ENCODE peak calls at places on chromosome 2, in five cellular contexts. G is IMR-90, D is uterus, P is Calu3, Y is endothelial cell. N is an unnamed sample.

GRCh38 chr2:8045081-8045614 is 636.7 kb upstream of the ID2 start:
- DNase-seq in G (no peak), D (no peak), P (no peak), Y (no peak), N (no peak)

GRCh38 chr2:211035548-211036185 is 479.3 kb downstream of the CPS1 start:
- DNase-seq in G (peak), D (no peak), P (peak), Y (peak), N (no peak)

GRCh38 chr2:234953116-234954031 is 1.6 kb downstream of the SH3BP4 start:
- DNase-seq in G (no peak), D (no peak), P (no peak), Y (no peak), N (no peak)

GRCh38 chr2:173657996-173658717 is 303.5 kb downstream of the CDCA7 start:
- DNase-seq in G (peak), D (peak), P (peak), Y (no peak), N (no peak)

GRCh38 chr2:72097276-72097675 is 50.4 kb downstream of the CYP26B1 start:
- DNase-seq in G (no peak), D (no peak), P (no peak), Y (no peak), N (no peak)

GRCh38 chr2:26976242-26976641 is 5.8 kb downstream of the MAPRE3 start:
- DNase-seq in G (peak), D (no peak), P (no peak), Y (no peak), N (no peak)

GRCh38 chr2:138094031-138094430 is 129.8 kb downstream of the HNMT start:
- DNase-seq in G (no peak), D (no peak), P (no peak), Y (no peak), N (no peak)

GRCh38 chr2:12452211-12452610 is 264.5 kb upstream of the TRIB2 start:
- DNase-seq in G (peak), D (no peak), P (no peak), Y (no peak), N (no peak)

DNA sequence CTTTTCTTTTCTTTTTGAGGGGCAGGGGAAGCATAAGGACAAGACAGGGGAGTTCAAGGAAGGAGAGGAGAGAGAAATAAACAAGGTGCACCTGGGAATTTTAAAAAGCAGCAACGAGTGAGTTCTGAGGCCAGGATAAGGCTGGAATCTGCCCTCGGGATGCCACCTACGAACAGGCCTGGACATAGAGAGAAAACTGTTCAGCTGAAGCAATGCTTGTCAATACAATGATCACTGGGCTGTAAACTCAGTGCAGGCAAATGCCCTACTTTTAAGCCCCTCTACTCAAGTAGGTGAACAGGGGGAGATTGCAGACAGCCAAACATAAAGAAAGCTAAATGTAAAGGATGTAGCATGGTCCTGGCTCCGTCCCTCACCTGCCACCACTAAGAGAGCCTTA is 330.5 kb downstream of the ETAA1 start:
- DNase-seq in G (no peak), D (no peak), P (no peak), Y (no peak), N (no peak)
- TF ChIP-seq CTCF in G (no peak), D (no peak), P (no peak), Y (no peak), N (no peak)

DNA sequence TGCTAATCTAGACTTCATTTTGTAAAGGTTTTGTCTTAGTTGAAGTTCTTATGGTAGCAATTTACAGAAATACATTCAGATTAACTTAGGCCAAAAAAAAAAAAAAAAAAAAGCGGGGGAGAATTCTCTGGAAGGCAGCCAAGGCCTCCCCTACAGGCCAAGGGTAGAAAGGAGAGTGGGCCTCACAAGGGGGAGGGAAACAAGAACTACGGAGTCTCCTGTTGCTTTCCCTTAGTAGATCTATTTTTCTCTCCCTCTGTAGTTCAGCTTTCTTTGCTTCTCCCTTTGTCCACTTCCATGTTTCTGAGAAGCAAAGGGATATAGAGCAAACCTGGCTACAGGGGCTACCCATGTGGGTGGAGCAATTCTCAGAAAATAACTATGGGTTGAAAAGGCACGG is 2.4 kb upstream of the STK11IP start:
- DNase-seq in G (peak), D (no peak), P (no peak), Y (no peak), N (no peak)
- TF ChIP-seq CTCF in G (no peak), D (no peak), P (no peak), Y (no peak), N (no peak)

GRCh38 chr2:145749556-145749955 is 1229.6 kb upstream of the ZEB2 start:
- DNase-seq in G (no peak), D (no peak), P (no peak), Y (no peak), N (no peak)
- TF ChIP-seq CTCF in G (no peak), D (no peak), P (no peak), Y (no peak), N (no peak)

DNA sequence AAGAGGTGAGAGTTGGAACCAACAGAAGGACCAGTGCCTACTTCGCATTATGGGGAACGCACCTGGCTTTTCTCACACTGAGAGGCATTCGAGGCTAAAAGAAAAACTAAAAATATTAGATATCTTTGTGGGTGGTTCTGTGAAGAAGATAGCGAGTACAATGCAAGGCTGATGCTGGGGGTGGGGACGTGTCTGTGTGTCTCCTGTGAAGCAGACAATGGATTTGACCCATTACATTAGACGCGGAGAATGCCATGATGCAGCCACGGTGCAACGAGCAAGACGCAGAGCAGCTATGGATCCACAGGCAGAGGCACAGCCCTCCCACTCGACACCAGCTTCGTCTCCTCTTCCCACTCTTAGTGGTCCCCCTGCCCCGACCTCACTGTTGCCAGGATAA is 61.0 kb downstream of the ADCY3 start:
- DNase-seq in G (no peak), D (no peak), P (no peak), Y (no peak), N (no peak)
- TF ChIP-seq CTCF in G (no peak), D (no peak), P (no peak), Y (no peak), N (no peak)

GRCh38 chr2:85748948-85749875 is 4.6 kb upstream of the ATOH8 start:
- DNase-seq in G (no peak), D (no peak), P (no peak), Y (no peak), N (no peak)
- TF ChIP-seq CTCF in G (no peak), D (no peak), P (no peak), Y (no peak), N (no peak)

GRCh38 chr2:159174759-159175158 is 111.7 kb downstream of the WDSUB1 start:
- DNase-seq in G (no peak), D (no peak), P (no peak), Y (no peak), N (no peak)

GRCh38 chr2:159177957-159178356 is 108.5 kb downstream of the WDSUB1 start:
- DNase-seq in G (no peak), D (no peak), P (no peak), Y (no peak), N (no peak)

GRCh38 chr2:159177357-159177756 is 109.1 kb downstream of the WDSUB1 start:
- DNase-seq in G (no peak), D (no peak), P (no peak), Y (no peak), N (no peak)

GRCh38 chr2:159176555-159176954 is 109.9 kb downstream of the WDSUB1 start:
- DNase-seq in G (peak), D (no peak), P (no peak), Y (no peak), N (no peak)

DNA sequence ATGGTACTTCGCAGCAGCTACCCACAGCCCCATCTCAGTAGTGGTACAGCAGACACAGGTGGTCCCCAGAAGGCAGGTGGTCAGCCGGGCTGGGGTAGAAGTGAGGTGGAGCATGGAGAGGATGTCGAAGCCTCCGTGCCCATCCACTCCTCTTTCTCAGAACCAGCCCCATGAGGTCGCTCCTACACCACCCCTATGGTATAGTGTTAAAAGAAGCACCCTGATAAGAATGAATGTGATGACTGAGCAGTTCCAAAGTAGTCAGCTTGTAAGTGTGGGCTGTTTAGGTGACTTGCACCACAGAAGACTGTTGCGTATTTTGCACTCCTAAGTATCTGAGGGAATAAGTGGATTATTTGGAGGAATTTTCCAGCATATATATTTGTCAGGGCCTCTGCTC is 111.3 kb downstream of the WDSUB1 start:
- DNase-seq in G (no peak), D (no peak), P (no peak), Y (no peak), N (no peak)
- TF ChIP-seq CTCF in G (no peak), D (no peak), P (no peak), Y (no peak), N (no peak)

DNA sequence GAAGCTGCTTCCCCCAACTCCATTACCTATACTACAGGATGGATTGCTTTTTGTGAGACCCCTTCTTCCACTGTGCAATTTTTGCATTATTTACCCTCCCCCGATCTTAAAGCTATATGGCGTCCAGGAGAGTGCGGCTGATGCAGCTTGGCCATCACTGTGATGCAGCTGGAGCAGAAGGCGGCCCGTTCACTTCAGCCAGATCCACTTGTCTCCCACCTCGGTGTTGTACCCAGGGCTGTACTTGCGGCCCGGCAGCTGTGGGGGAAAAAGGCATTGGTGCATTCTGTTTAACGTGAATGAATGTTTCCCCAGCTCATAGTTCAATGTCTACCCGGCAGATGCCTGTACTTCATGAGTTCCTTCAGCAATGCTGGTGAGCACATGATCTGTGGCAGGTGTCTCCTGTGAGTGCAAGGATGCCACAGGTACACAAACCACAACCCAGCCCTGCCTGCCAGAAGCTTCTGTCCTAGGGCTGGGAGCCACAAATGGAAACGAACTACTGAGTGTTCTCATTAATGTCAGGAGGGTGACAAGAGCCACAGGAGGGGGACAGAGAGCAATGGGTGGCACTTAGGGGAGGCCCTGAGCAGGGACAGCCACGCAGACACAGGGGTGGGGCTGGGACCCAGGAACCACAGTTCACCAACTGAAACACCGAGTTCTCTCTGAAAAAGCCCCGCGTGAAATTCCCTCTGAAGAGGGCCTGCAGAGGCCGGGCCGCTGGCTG is 64.0 kb downstream of the NDUFA10 start:
- DNase-seq in G (no peak), D (no peak), P (no peak), Y (no peak), N (no peak)
- TF ChIP-seq CTCF in G (no peak), D (no peak), P (no peak), Y (no peak), N (no peak)

GRCh38 chr2:228653884-228654283 is 472.4 kb upstream of the SPHKAP start:
- DNase-seq in G (no peak), D (no peak), P (no peak), Y (no peak), N (no peak)

GRCh38 chr2:228657807-228658402 is 476.4 kb upstream of the SPHKAP start:
- DNase-seq in G (peak), D (no peak), P (peak), Y (no peak), N (no peak)

GRCh38 chr2:228655341-228655740 is 473.9 kb upstream of the SPHKAP start:
- DNase-seq in G (peak), D (no peak), P (no peak), Y (no peak), N (no peak)

GRCh38 chr2:228652366-228652765 is 470.9 kb upstream of the SPHKAP start:
- DNase-seq in G (peak), D (no peak), P (no peak), Y (no peak), N (no peak)

GRCh38 chr2:228654707-228655106 is 473.2 kb upstream of the SPHKAP start:
- DNase-seq in G (no peak), D (no peak), P (peak), Y (no peak), N (no peak)
- TF ChIP-seq CTCF in G (no peak), D (no peak), P (no peak), Y (no peak), N (no peak)

GRCh38 chr2:69575926-69576325 is 67.6 kb downstream of the AAK1 start:
- DNase-seq in G (no peak), D (no peak), P (no peak), Y (no peak), N (no peak)

GRCh38 chr2:69579561-69579960 is 64.0 kb downstream of the AAK1 start:
- DNase-seq in G (no peak), D (no peak), P (no peak), Y (no peak), N (no peak)

GRCh38 chr2:69578201-69578555 is 65.4 kb downstream of the AAK1 start:
- DNase-seq in G (no peak), D (no peak), P (no peak), Y (no peak), N (no peak)

GRCh38 chr2:69577467-69578200 is 65.9 kb downstream of the AAK1 start:
- DNase-seq in G (no peak), D (no peak), P (no peak), Y (no peak), N (no peak)

GRCh38 chr2:69576895-69577294 is 66.6 kb downstream of the AAK1 start:
- DNase-seq in G (no peak), D (no peak), P (no peak), Y (no peak), N (no peak)
- TF ChIP-seq CTCF in G (no peak), D (no peak), P (no peak), Y (no peak), N (no peak)